ENCODE peak calls at places on chromosomes 11 and 22, in four cellular contexts. One of them, this sample, is unnamed.

GRCh38 chr22:44588348-44588747 is 90.3 kb upstream of the RTL6 start:
- DNase-seq in neural progenitor cell: no peak
- DNase-seq in heart left ventricle: peak; percentile 0
- DNase-seq in transverse colon: no peak
- DNase-seq in this sample: no peak

GRCh38 chr11:108958446-108959123 is 293.7 kb downstream of the DDX10 start:
- DNase-seq in neural progenitor cell: no peak
- DNase-seq in heart left ventricle: no peak
- DNase-seq in transverse colon: no peak
- DNase-seq in this sample: no peak

GRCh38 chr11:60345489-60345888 is 18.4 kb downstream of the MS4A6E start:
- DNase-seq in neural progenitor cell: peak; percentile 39
- DNase-seq in heart left ventricle: no peak
- DNase-seq in transverse colon: peak; percentile 37
- DNase-seq in this sample: no peak

GRCh38 chr22:45218974-45219373 is 21.7 kb downstream of the KIAA0930 start:
- DNase-seq in neural progenitor cell: no peak
- DNase-seq in heart left ventricle: no peak
- DNase-seq in transverse colon: no peak
- DNase-seq in this sample: no peak

GRCh38 chr11:107951105-107951504 is 22.9 kb downstream of the RAB39A start:
- DNase-seq in neural progenitor cell: no peak
- DNase-seq in heart left ventricle: no peak
- DNase-seq in transverse colon: no peak
- DNase-seq in this sample: no peak

GRCh38 chr22:27045103-27045940 is 387.9 kb downstream of the MIAT start:
- DNase-seq in neural progenitor cell: no peak
- DNase-seq in heart left ventricle: no peak
- DNase-seq in transverse colon: no peak
- DNase-seq in this sample: no peak

GRCh38 chr22:43159484-43160178 is 8.3 kb downstream of the TSPO start:
- DNase-seq in neural progenitor cell: peak; percentile 70
- DNase-seq in heart left ventricle: no peak
- DNase-seq in transverse colon: peak; percentile 92
- DNase-seq in this sample: no peak

GRCh38 chr11:27599217-27599616 is 92.6 kb upstream of the LIN7C start:
- DNase-seq in neural progenitor cell: peak; percentile 35
- DNase-seq in heart left ventricle: no peak
- DNase-seq in transverse colon: no peak
- DNase-seq in this sample: no peak

GRCh38 chr11:62593434-62594044 is 2.2 kb upstream of the TUT1 start:
- DNase-seq in neural progenitor cell: peak; percentile 88
- DNase-seq in heart left ventricle: peak; percentile 87
- DNase-seq in transverse colon: peak; percentile 87
- DNase-seq in this sample: no peak

GRCh38 chr11:12376259-12376971 is 956 bp upstream of the PARVA start:
- DNase-seq in neural progenitor cell: peak; percentile 18
- DNase-seq in heart left ventricle: no peak
- DNase-seq in transverse colon: peak; percentile 27
- DNase-seq in this sample: no peak

GRCh38 chr22:19958083-19959042 is 16.7 kb upstream of the TXNRD2 start:
- DNase-seq in neural progenitor cell: no peak
- DNase-seq in heart left ventricle: no peak
- DNase-seq in transverse colon: no peak
- DNase-seq in this sample: no peak

GRCh38 chr11:70517996-70518907 is 119.9 kb downstream of the CTTN start:
- DNase-seq in neural progenitor cell: no peak
- DNase-seq in heart left ventricle: peak; percentile 33
- DNase-seq in transverse colon: no peak
- DNase-seq in this sample: no peak

GRCh38 chr11:66124564-66124963 is 54.5 kb downstream of the PACS1 start:
- DNase-seq in neural progenitor cell: no peak
- DNase-seq in heart left ventricle: no peak
- DNase-seq in transverse colon: no peak
- DNase-seq in this sample: no peak

GRCh38 chr11:36619502-36619901 is 21.5 kb upstream of the RAG2 start:
- DNase-seq in neural progenitor cell: no peak
- DNase-seq in heart left ventricle: no peak
- DNase-seq in transverse colon: no peak
- DNase-seq in this sample: no peak

GRCh38 chr11:74845978-74846517 is 97.4 kb downstream of the RNF169 start:
- DNase-seq in neural progenitor cell: no peak
- DNase-seq in heart left ventricle: no peak
- DNase-seq in transverse colon: no peak
- DNase-seq in this sample: no peak

GRCh38 chr11:13644997-13645667 is 23.3 kb upstream of the FAR1 start:
- DNase-seq in neural progenitor cell: no peak
- DNase-seq in heart left ventricle: no peak
- DNase-seq in transverse colon: no peak
- DNase-seq in this sample: no peak

GRCh38 chr11:2521681-2522630 is 77.1 kb downstream of the KCNQ1 start:
- DNase-seq in neural progenitor cell: peak; percentile 1
- DNase-seq in heart left ventricle: peak; percentile 45
- DNase-seq in transverse colon: peak; percentile 3
- DNase-seq in this sample: no peak

GRCh38 chr11:39304586-39304985 is 2154.9 kb downstream of the LRRC4C start:
- DNase-seq in neural progenitor cell: no peak
- DNase-seq in heart left ventricle: no peak
- DNase-seq in transverse colon: no peak
- DNase-seq in this sample: no peak

GRCh38 chr22:33569547-33569946 is 350.7 kb downstream of the LARGE1 start:
- DNase-seq in neural progenitor cell: no peak
- DNase-seq in heart left ventricle: no peak
- DNase-seq in transverse colon: no peak
- DNase-seq in this sample: no peak

GRCh38 chr11:129974237-129974636 is 28.4 kb downstream of the PRDM10 start:
- DNase-seq in neural progenitor cell: no peak
- DNase-seq in heart left ventricle: no peak
- DNase-seq in transverse colon: no peak
- DNase-seq in this sample: no peak

GRCh38 chr11:129973809-129974208 is 28.8 kb downstream of the PRDM10 start:
- DNase-seq in neural progenitor cell: peak; percentile 20
- DNase-seq in heart left ventricle: no peak
- DNase-seq in transverse colon: no peak
- DNase-seq in this sample: no peak

GRCh38 chr11:129974672-129975071 is 28.0 kb downstream of the PRDM10 start:
- DNase-seq in neural progenitor cell: no peak
- DNase-seq in heart left ventricle: no peak
- DNase-seq in transverse colon: no peak
- DNase-seq in this sample: no peak

GRCh38 chr11:129972596-129972995 is 30.0 kb downstream of the PRDM10 start:
- DNase-seq in neural progenitor cell: peak; percentile 68
- DNase-seq in heart left ventricle: no peak
- DNase-seq in transverse colon: no peak
- DNase-seq in this sample: no peak

GRCh38 chr11:129973068-129973467 is 29.6 kb downstream of the PRDM10 start:
- DNase-seq in neural progenitor cell: no peak
- DNase-seq in heart left ventricle: no peak
- DNase-seq in transverse colon: no peak
- DNase-seq in this sample: no peak
- H3K4me1 ChIP-seq in neural progenitor cell: peaks cover 11% of the 10 kb centered on the region
- H3K4me1 ChIP-seq in heart left ventricle: no peaks in the 10 kb centered on the region
- H3K4me1 ChIP-seq in transverse colon: no peaks in the 10 kb centered on the region
- H3K4me1 ChIP-seq in this sample: peaks cover 3% of the 10 kb centered on the region

DNA sequence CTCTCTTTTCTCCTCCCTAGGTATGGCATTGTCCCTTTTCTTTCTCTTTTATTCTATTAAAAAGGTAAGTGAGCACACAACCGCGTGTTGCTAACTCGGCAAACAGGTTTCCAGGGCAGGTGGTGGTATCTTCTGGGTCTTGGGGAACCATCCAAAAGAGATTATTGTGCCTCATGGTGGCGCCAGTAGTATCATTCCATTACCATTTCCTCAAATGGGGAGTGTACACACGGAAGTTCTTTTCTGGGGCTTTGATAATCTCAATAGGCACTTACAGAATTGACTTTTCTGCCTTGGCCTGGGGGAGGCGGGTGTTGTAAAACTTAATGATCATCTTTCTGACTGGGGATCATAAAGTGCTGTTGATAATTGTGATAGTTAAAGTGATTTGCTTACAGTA is 234.1 kb downstream of the KIRREL3 start:
- DNase-seq in neural progenitor cell: no peak
- DNase-seq in heart left ventricle: no peak
- DNase-seq in transverse colon: peak; percentile 19
- DNase-seq in this sample: no peak
- TF ChIP-seq CTCF in neural progenitor cell: no peak
- TF ChIP-seq CTCF in heart left ventricle: no peak
- TF ChIP-seq CTCF in transverse colon: no peak
- TF ChIP-seq CTCF in this sample: no peak

DNA sequence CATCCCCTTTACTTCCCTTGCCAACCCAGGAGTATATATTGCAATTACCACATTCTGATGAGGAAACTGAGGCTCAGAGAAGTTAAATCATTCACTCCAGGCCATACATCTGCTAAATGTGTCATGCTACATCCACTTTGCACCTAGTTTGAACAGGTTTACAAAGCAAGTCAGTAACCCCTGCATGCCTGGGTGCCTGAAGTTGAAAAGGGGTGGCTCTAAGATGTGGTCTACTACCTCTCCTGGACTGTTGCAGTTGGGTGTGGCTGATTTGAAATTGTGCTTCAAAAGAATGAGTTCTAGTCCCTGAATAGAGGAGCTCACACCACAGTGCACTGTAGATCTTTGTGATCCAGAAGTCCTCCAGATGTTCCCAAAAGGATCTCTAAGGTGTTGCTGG is 23.7 kb downstream of the FLI1 start:
- DNase-seq in neural progenitor cell: no peak
- DNase-seq in heart left ventricle: no peak
- DNase-seq in transverse colon: no peak
- DNase-seq in this sample: no peak
- H3K4me1 ChIP-seq in neural progenitor cell: peaks cover 35% of the 10 kb centered on the region
- H3K4me1 ChIP-seq in heart left ventricle: peaks cover 64% of the 10 kb centered on the region
- H3K4me1 ChIP-seq in transverse colon: peaks cover 28% of the 10 kb centered on the region
- H3K4me1 ChIP-seq in this sample: peaks cover 21% of the 10 kb centered on the region

GRCh38 chr11:67628710-67629385 is 889 bp downstream of the NUDT8 start:
- DNase-seq in neural progenitor cell: no peak
- DNase-seq in heart left ventricle: no peak
- DNase-seq in transverse colon: no peak
- DNase-seq in this sample: no peak

GRCh38 chr11:67630943-67631331 is 1.2 kb upstream of the NUDT8 start:
- DNase-seq in neural progenitor cell: no peak
- DNase-seq in heart left ventricle: no peak
- DNase-seq in transverse colon: no peak
- DNase-seq in this sample: no peak

GRCh38 chr11:67630230-67630942 is 649 bp upstream of the NUDT8 start:
- DNase-seq in neural progenitor cell: peak; percentile 100
- DNase-seq in heart left ventricle: peak; percentile 99
- DNase-seq in transverse colon: peak; percentile 100
- DNase-seq in this sample: peak; percentile 97

GRCh38 chr11:67627788-67628624 is 1.7 kb downstream of the NUDT8 start:
- DNase-seq in neural progenitor cell: no peak
- DNase-seq in heart left ventricle: peak; percentile 59
- DNase-seq in transverse colon: no peak
- DNase-seq in this sample: no peak

DNA sequence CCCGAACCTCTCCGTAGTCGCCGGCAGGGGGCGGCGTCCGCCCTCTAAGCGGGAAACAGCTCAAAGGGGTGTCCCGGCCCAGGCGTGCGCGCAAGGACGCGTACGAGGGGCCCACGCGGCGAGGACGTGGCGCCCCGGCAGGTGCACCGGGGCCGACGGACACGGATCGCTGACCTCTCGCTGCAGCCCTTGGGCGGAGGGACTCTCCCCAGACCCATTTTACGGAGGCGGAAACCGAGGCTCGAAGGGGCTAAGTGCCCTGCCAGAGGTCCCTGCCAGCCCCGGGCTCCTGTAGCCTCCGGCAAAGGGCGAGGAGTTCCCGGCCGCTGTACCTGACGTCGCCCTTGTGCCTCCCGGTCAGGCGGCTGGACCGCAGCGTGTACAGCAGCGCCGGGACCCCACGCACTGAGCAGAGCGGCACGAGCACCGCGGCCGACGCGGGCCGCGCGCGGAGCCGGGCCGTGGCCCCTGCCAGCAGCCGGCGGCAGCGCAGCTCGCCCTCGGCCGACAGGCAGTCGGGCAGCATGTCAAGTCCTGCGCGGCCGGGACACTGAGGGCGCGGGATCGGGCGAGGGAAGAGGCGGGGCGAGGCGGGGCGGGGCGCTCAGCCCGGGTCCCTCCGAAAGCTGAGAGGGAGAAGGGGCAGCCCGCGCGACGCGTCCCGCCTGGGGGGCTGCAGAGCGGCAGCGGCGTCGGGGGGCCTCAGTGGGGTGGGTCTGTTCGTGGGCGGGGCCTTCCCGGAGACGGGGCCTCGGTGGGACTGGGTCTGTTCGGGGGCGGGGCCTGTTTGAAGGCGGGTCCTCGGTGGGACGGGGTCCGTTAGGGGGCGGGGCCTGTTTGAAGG is at the start of gene NUDT8:
- DNase-seq in neural progenitor cell: peak; percentile 94
- DNase-seq in heart left ventricle: peak; percentile 93
- DNase-seq in transverse colon: peak; percentile 90
- DNase-seq in this sample: peak; percentile 51
- TF ChIP-seq CTCF in neural progenitor cell: peak; percentile 87
- TF ChIP-seq CTCF in heart left ventricle: peak; percentile 93
- TF ChIP-seq CTCF in transverse colon: peak; percentile 98
- TF ChIP-seq CTCF in this sample: peak; percentile 93

DNA sequence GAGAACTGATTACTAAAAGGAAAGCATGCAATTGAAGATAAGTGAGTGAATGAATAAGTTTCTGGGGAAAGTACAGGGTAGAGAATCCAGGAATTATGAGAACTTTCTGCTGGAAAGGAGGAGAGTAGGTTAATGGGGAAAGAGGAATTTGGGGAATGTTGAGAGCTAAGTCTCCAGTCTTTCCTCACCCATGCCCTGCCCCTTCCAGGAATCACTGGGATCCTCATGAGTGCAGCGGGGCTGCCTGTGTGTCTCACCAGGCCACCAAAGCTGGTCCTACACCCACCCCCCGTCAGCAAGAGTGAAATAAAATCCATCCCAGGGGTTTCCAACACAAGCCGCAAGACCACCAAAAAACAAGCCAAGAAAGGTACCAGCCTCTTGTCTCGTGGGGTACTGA is 17.0 kb downstream of the DTX4 start:
- DNase-seq in neural progenitor cell: no peak
- DNase-seq in heart left ventricle: no peak
- DNase-seq in transverse colon: no peak
- DNase-seq in this sample: no peak
- H3K4me1 ChIP-seq in neural progenitor cell: peaks cover 23% of the 10 kb centered on the region
- H3K4me1 ChIP-seq in heart left ventricle: peaks cover 6% of the 10 kb centered on the region
- H3K4me1 ChIP-seq in transverse colon: peaks cover 73% of the 10 kb centered on the region
- H3K4me1 ChIP-seq in this sample: no peaks in the 10 kb centered on the region

GRCh38 chr11:118129475-118130196 is 23.0 kb downstream of the SCN4B start:
- DNase-seq in neural progenitor cell: no peak
- DNase-seq in heart left ventricle: no peak
- DNase-seq in transverse colon: no peak
- DNase-seq in this sample: no peak

GRCh38 chr11:118132385-118133151 is 20.1 kb downstream of the SCN4B start:
- DNase-seq in neural progenitor cell: no peak
- DNase-seq in heart left ventricle: no peak
- DNase-seq in transverse colon: no peak
- DNase-seq in this sample: no peak

GRCh38 chr11:118126082-118126838 is 26.4 kb downstream of the SCN4B start:
- DNase-seq in neural progenitor cell: no peak
- DNase-seq in heart left ventricle: no peak
- DNase-seq in transverse colon: no peak
- DNase-seq in this sample: no peak

GRCh38 chr11:118128821-118129474 is 23.7 kb downstream of the SCN4B start:
- DNase-seq in neural progenitor cell: no peak
- DNase-seq in heart left ventricle: no peak
- DNase-seq in transverse colon: no peak
- DNase-seq in this sample: no peak

GRCh38 chr11:118128310-118128709 is 24.3 kb downstream of the SCN4B start:
- DNase-seq in neural progenitor cell: no peak
- DNase-seq in heart left ventricle: no peak
- DNase-seq in transverse colon: no peak
- DNase-seq in this sample: no peak
- TF ChIP-seq CTCF in neural progenitor cell: no peak
- TF ChIP-seq CTCF in heart left ventricle: no peak
- TF ChIP-seq CTCF in transverse colon: no peak
- TF ChIP-seq CTCF in this sample: no peak

GRCh38 chr22:37167176-37167980 is 17.7 kb upstream of the IL2RB start:
- DNase-seq in neural progenitor cell: no peak
- DNase-seq in heart left ventricle: peak; percentile 51
- DNase-seq in transverse colon: peak; percentile 62
- DNase-seq in this sample: no peak
- H3K4me1 ChIP-seq in neural progenitor cell: no peaks in the 10 kb centered on the region
- H3K4me1 ChIP-seq in heart left ventricle: no peaks in the 10 kb centered on the region
- H3K4me1 ChIP-seq in transverse colon: peaks cover 22% of the 10 kb centered on the region
- H3K4me1 ChIP-seq in this sample: peaks cover 4% of the 10 kb centered on the region